ENCODE peak calls at places on chromosomes 2 and 18, in seven cellular contexts. One of them, this sample, is unnamed.

GRCh38 chr2:8424997-8425900 is 256.6 kb upstream of the ID2 start:
- DNase-seq in H7: no peak
- DNase-seq in tibial artery: no peak
- DNase-seq in substantia nigra: no peak
- DNase-seq in AG08395: no peak
- DNase-seq in hepatocyte: no peak
- DNase-seq in heart right ventricle: no peak
- DNase-seq in this sample: no peak

GRCh38 chr2:123826729-123827271 is 198.3 kb upstream of the CNTNAP5 start:
- DNase-seq in tibial artery: no peak
- DNase-seq in AG08395: no peak
- DNase-seq in substantia nigra: no peak
- DNase-seq in hepatocyte: no peak
- DNase-seq in heart right ventricle: no peak
- DNase-seq in H7: no peak
- DNase-seq in this sample: no peak

GRCh38 chr2:236866542-236867340 is 218.9 kb upstream of the COPS8 start:
- DNase-seq in substantia nigra: no peak
- DNase-seq in heart right ventricle: no peak
- DNase-seq in H7: no peak
- DNase-seq in hepatocyte: no peak
- DNase-seq in tibial artery: no peak
- DNase-seq in AG08395: no peak
- DNase-seq in this sample: no peak

GRCh38 chr2:46690825-46691224 is 211.5 kb downstream of the TMEM247 start:
- DNase-seq in substantia nigra: no peak
- DNase-seq in heart right ventricle: no peak
- DNase-seq in AG08395: no peak
- DNase-seq in H7: no peak
- DNase-seq in hepatocyte: no peak
- DNase-seq in tibial artery: no peak
- DNase-seq in this sample: no peak

GRCh38 chr18:56245856-56246575 is 392.4 kb downstream of the TXNL1 start:
- DNase-seq in heart right ventricle: no peak
- DNase-seq in substantia nigra: no peak
- DNase-seq in tibial artery: no peak
- DNase-seq in AG08395: peak; percentile 59
- DNase-seq in H7: no peak
- DNase-seq in hepatocyte: no peak
- DNase-seq in this sample: no peak

GRCh38 chr2:232900811-232901701 is 31.0 kb downstream of the SNORC start:
- DNase-seq in hepatocyte: peak; percentile 1
- DNase-seq in AG08395: no peak
- DNase-seq in tibial artery: no peak
- DNase-seq in H7: peak; percentile 79
- DNase-seq in substantia nigra: no peak
- DNase-seq in heart right ventricle: no peak
- DNase-seq in this sample: peak; percentile 66

GRCh38 chr18:46353460-46353859 is 249.3 kb downstream of the HAUS1 start:
- DNase-seq in tibial artery: no peak
- DNase-seq in heart right ventricle: no peak
- DNase-seq in AG08395: no peak
- DNase-seq in hepatocyte: no peak
- DNase-seq in substantia nigra: no peak
- DNase-seq in H7: no peak
- DNase-seq in this sample: no peak

GRCh38 chr2:11553661-11554429 is 20.0 kb downstream of the GREB1 start:
- DNase-seq in tibial artery: no peak
- DNase-seq in hepatocyte: no peak
- DNase-seq in heart right ventricle: no peak
- DNase-seq in substantia nigra: no peak
- DNase-seq in H7: no peak
- DNase-seq in AG08395: peak; percentile 38
- DNase-seq in this sample: peak; percentile 70

GRCh38 chr2:173766537-173767289 is 198.5 kb downstream of the SP3 start:
- DNase-seq in tibial artery: no peak
- DNase-seq in H7: no peak
- DNase-seq in heart right ventricle: no peak
- DNase-seq in AG08395: no peak
- DNase-seq in hepatocyte: no peak
- DNase-seq in substantia nigra: no peak
- DNase-seq in this sample: no peak

GRCh38 chr2:35973737-35974132 is 381.8 kb upstream of the CRIM1 start:
- DNase-seq in hepatocyte: no peak
- DNase-seq in tibial artery: no peak
- DNase-seq in H7: no peak
- DNase-seq in substantia nigra: no peak
- DNase-seq in AG08395: no peak
- DNase-seq in heart right ventricle: no peak
- DNase-seq in this sample: no peak

GRCh38 chr2:219457784-219458369 is 23.2 kb downstream of the SPEG start:
- DNase-seq in tibial artery: no peak
- DNase-seq in heart right ventricle: no peak
- DNase-seq in AG08395: no peak
- DNase-seq in H7: peak; percentile 80
- DNase-seq in substantia nigra: no peak
- DNase-seq in hepatocyte: no peak
- DNase-seq in this sample: peak; percentile 32

GRCh38 chr2:171889333-171889732 is 4.7 kb downstream of the SLC25A12 start:
- DNase-seq in AG08395: no peak
- DNase-seq in H7: no peak
- DNase-seq in substantia nigra: no peak
- DNase-seq in tibial artery: no peak
- DNase-seq in hepatocyte: no peak
- DNase-seq in heart right ventricle: no peak
- DNase-seq in this sample: no peak

GRCh38 chr2:11213090-11213638 is 57.9 kb downstream of the SLC66A3 start:
- DNase-seq in H7: no peak
- DNase-seq in hepatocyte: no peak
- DNase-seq in substantia nigra: no peak
- DNase-seq in tibial artery: no peak
- DNase-seq in heart right ventricle: no peak
- DNase-seq in AG08395: peak; percentile 5
- DNase-seq in this sample: no peak

GRCh38 chr2:192159215-192159614 is 35.5 kb downstream of the TMEFF2 start:
- DNase-seq in tibial artery: no peak
- DNase-seq in heart right ventricle: no peak
- DNase-seq in hepatocyte: no peak
- DNase-seq in AG08395: no peak
- DNase-seq in substantia nigra: no peak
- DNase-seq in H7: no peak
- DNase-seq in this sample: no peak

GRCh38 chr2:128607981-128608506 is 289.4 kb upstream of the HS6ST1 start:
- DNase-seq in substantia nigra: no peak
- DNase-seq in H7: no peak
- DNase-seq in AG08395: peak; percentile 40
- DNase-seq in hepatocyte: no peak
- DNase-seq in heart right ventricle: no peak
- DNase-seq in tibial artery: no peak
- DNase-seq in this sample: no peak

GRCh38 chr18:73895701-73896100 is 251.9 kb downstream of the FBXO15 start:
- DNase-seq in hepatocyte: peak; percentile 51
- DNase-seq in H7: peak; percentile 33
- DNase-seq in heart right ventricle: no peak
- DNase-seq in substantia nigra: no peak
- DNase-seq in AG08395: no peak
- DNase-seq in tibial artery: no peak
- DNase-seq in this sample: no peak

GRCh38 chr18:59904051-59904601 is 4.3 kb downstream of the PMAIP1 start:
- DNase-seq in AG08395: no peak
- DNase-seq in heart right ventricle: no peak
- DNase-seq in tibial artery: no peak
- DNase-seq in substantia nigra: no peak
- DNase-seq in hepatocyte: no peak
- DNase-seq in H7: no peak
- DNase-seq in this sample: no peak

GRCh38 chr18:44680271-44681038 is at the start of gene SETBP1:
- DNase-seq in heart right ventricle: peak; percentile 68
- DNase-seq in substantia nigra: peak; percentile 33
- DNase-seq in tibial artery: peak; percentile 81
- DNase-seq in H7: peak; percentile 80
- DNase-seq in AG08395: peak; percentile 57
- DNase-seq in hepatocyte: peak; percentile 84
- DNase-seq in this sample: peak; percentile 58

GRCh38 chr18:41899535-41899934 is 55.5 kb upstream of the PIK3C3 start:
- DNase-seq in heart right ventricle: no peak
- DNase-seq in H7: no peak
- DNase-seq in AG08395: no peak
- DNase-seq in substantia nigra: no peak
- DNase-seq in hepatocyte: no peak
- DNase-seq in tibial artery: no peak
- DNase-seq in this sample: no peak

GRCh38 chr18:72544092-72544886 is at the start of gene CBLN2:
- DNase-seq in heart right ventricle: peak; percentile 22
- DNase-seq in tibial artery: no peak
- DNase-seq in H7: peak; percentile 90
- DNase-seq in hepatocyte: peak; percentile 85
- DNase-seq in substantia nigra: peak; percentile 65
- DNase-seq in AG08395: peak; percentile 61
- DNase-seq in this sample: peak; percentile 71

GRCh38 chr2:238811765-238812164 is 36.1 kb upstream of the TWIST2 start:
- DNase-seq in heart right ventricle: no peak
- DNase-seq in hepatocyte: no peak
- DNase-seq in H7: no peak
- DNase-seq in substantia nigra: no peak
- DNase-seq in AG08395: peak; percentile 82
- DNase-seq in tibial artery: no peak
- DNase-seq in this sample: no peak

GRCh38 chr2:108541451-108541850 is 7.2 kb downstream of the LIMS1 start:
- DNase-seq in substantia nigra: no peak
- DNase-seq in AG08395: no peak
- DNase-seq in tibial artery: no peak
- DNase-seq in H7: no peak
- DNase-seq in hepatocyte: peak; percentile 47
- DNase-seq in heart right ventricle: no peak
- DNase-seq in this sample: no peak

GRCh38 chr2:223856584-223856983 is 19.2 kb upstream of the AP1S3 start:
- DNase-seq in AG08395: no peak
- DNase-seq in substantia nigra: no peak
- DNase-seq in hepatocyte: no peak
- DNase-seq in H7: no peak
- DNase-seq in tibial artery: no peak
- DNase-seq in heart right ventricle: no peak
- DNase-seq in this sample: no peak

GRCh38 chr18:28366667-28367066 is 189.7 kb upstream of the CDH2 start:
- DNase-seq in AG08395: no peak
- DNase-seq in hepatocyte: no peak
- DNase-seq in substantia nigra: no peak
- DNase-seq in heart right ventricle: no peak
- DNase-seq in H7: no peak
- DNase-seq in tibial artery: no peak
- DNase-seq in this sample: no peak

GRCh38 chr2:203592470-203592869 is 57.4 kb upstream of the RAPH1 start:
- DNase-seq in hepatocyte: no peak
- DNase-seq in substantia nigra: no peak
- DNase-seq in heart right ventricle: no peak
- DNase-seq in AG08395: no peak
- DNase-seq in tibial artery: no peak
- DNase-seq in H7: no peak
- DNase-seq in this sample: no peak

GRCh38 chr2:178109813-178110212 is 2.4 kb upstream of the RBM45 start:
- DNase-seq in H7: peak; percentile 35
- DNase-seq in substantia nigra: no peak
- DNase-seq in heart right ventricle: no peak
- DNase-seq in hepatocyte: peak; percentile 63
- DNase-seq in AG08395: peak; percentile 55
- DNase-seq in tibial artery: no peak
- DNase-seq in this sample: no peak

This sample was measured in ELF-1.